ENCODE peak calls at places on chromosomes 2 and 18, in nine cellular contexts. K is stimulated activated CD8-positive, alpha-beta memory T cell treated with anti-CD3 and anti-CD28 coated beads, Interleukin-15, amount 100 ng/mL, for 1 hour; S is activated naive CD8-positive, alpha-beta T cell treated with anti-CD3 and anti-CD28 coated beads, Interleukin-2, amount 50 U/mL, for 16 hours; B is cardiac muscle cell; E is endothelial cell; M is neural progenitor cell; Z is NCI-H1048; F is M059J; D is foreskin fibroblast. J is an unnamed sample.

GRCh38 chr2:88809216-88809615 is 117.7 kb downstream of the RPIA start:
- DNase-seq in K (no peak), S (no peak), B (no peak), E (no peak), M (no peak), Z (no peak), F (no peak), D (no peak), J (no peak)

GRCh38 chr18:58755304-58756010 is 84.2 kb downstream of the MALT1 start:
- DNase-seq in K (no peak), S (no peak), B (no peak), E (no peak), M (no peak), Z (no peak), F (peak), D (peak), J (no peak)

GRCh38 chr18:2657043-2657512 is 1.6 kb downstream of the SMCHD1 start:
- DNase-seq in K (no peak), S (no peak), B (no peak), E (no peak), M (peak), Z (no peak), F (no peak), D (no peak), J (no peak)

GRCh38 chr2:241561811-241562210 is 3.3 kb downstream of the BOK start:
- DNase-seq in K (no peak), S (no peak), B (no peak), E (no peak), M (no peak), Z (no peak), F (peak), D (peak), J (peak)

GRCh38 chr2:168986544-168986943 is 44.6 kb downstream of the ABCB11 start:
- DNase-seq in K (no peak), S (no peak), B (no peak), E (no peak), M (no peak), Z (no peak), F (no peak), D (no peak), J (no peak)

GRCh38 chr2:44886409-44886808 is 55.1 kb upstream of the SIX3 start:
- DNase-seq in K (no peak), S (no peak), B (no peak), E (no peak), M (no peak), Z (no peak), F (no peak), D (peak), J (no peak)

GRCh38 chr2:157363612-157364101 is 38.0 kb upstream of the ERMN start:
- DNase-seq in K (no peak), S (no peak), B (no peak), E (no peak), M (no peak), Z (no peak), F (peak), D (no peak), J (no peak)

GRCh38 chr18:79845164-79845563 is 47.4 kb downstream of the KCNG2 start:
- DNase-seq in K (no peak), S (no peak), B (no peak), E (no peak), M (no peak), Z (no peak), F (no peak), D (no peak), J (no peak)

GRCh38 chr2:80461505-80462197 is 157.1 kb upstream of the LRRTM1 start:
- DNase-seq in K (no peak), S (no peak), B (no peak), E (no peak), M (peak), Z (no peak), F (peak), D (no peak), J (no peak)

GRCh38 chr2:1366546-1367134 is 46.6 kb upstream of the TPO start:
- DNase-seq in K (no peak), S (no peak), B (no peak), E (no peak), M (no peak), Z (peak), F (no peak), D (no peak), J (no peak)

GRCh38 chr2:54560146-54560881 is 104.2 kb downstream of the SPTBN1 start:
- DNase-seq in K (no peak), S (no peak), B (no peak), E (peak), M (peak), Z (no peak), F (no peak), D (peak), J (peak)

GRCh38 chr2:183059561-183059960 is 19.0 kb upstream of the DUSP19 start:
- DNase-seq in K (no peak), S (no peak), B (no peak), E (no peak), M (no peak), Z (no peak), F (peak), D (peak), J (peak)

GRCh38 chr2:97910403-97911209 is 85.1 kb downstream of the TMEM131 start:
- DNase-seq in K (no peak), S (no peak), B (no peak), E (no peak), M (no peak), Z (no peak), F (peak), D (no peak), J (peak)

GRCh38 chr2:16072638-16073290 is 132.4 kb downstream of the MYCN start:
- DNase-seq in K (no peak), S (no peak), B (no peak), E (no peak), M (no peak), Z (no peak), F (no peak), D (no peak), J (no peak)

GRCh38 chr2:239082425-239082824 is 234.5 kb downstream of the TWIST2 start:
- DNase-seq in K (no peak), S (no peak), B (no peak), E (no peak), M (no peak), Z (no peak), F (no peak), D (no peak), J (no peak)

GRCh38 chr2:62826141-62826540 is 120.6 kb downstream of the EHBP1 start:
- DNase-seq in K (no peak), S (no peak), B (peak), E (no peak), M (no peak), Z (no peak), F (no peak), D (peak), J (peak)

GRCh38 chr2:158935617-158936016 is 32.8 kb upstream of the TANC1 start:
- DNase-seq in K (no peak), S (no peak), B (no peak), E (no peak), M (peak), Z (no peak), F (no peak), D (peak), J (no peak)

GRCh38 chr2:80545420-80546192 is 241.1 kb upstream of the LRRTM1 start:
- DNase-seq in K (no peak), S (no peak), B (peak), E (no peak), M (no peak), Z (no peak), F (no peak), D (no peak), J (no peak)

GRCh38 chr2:225367482-225367881 is 32.0 kb upstream of the NYAP2 start:
- DNase-seq in K (no peak), S (no peak), B (no peak), E (no peak), M (no peak), Z (no peak), F (peak), D (no peak), J (no peak)

GRCh38 chr18:66560092-66560491 is 43.8 kb downstream of the CDH19 start:
- DNase-seq in K (no peak), S (no peak), B (peak), E (peak), M (peak), Z (peak), F (peak), D (peak), J (no peak)

GRCh38 chr2:237738255-237738654 is 60.3 kb upstream of the RBM44 start:
- DNase-seq in K (no peak), S (no peak), B (no peak), E (no peak), M (no peak), Z (no peak), F (no peak), D (no peak), J (no peak)

GRCh38 chr2:153818242-153818641 is 53.5 kb upstream of the GALNT13 start:
- DNase-seq in K (no peak), S (no peak), B (no peak), E (no peak), M (no peak), Z (no peak), F (no peak), D (no peak), J (no peak)

GRCh38 chr18:78788161-78788560 is 191.5 kb upstream of the SALL3 start:
- DNase-seq in K (no peak), S (no peak), B (no peak), E (no peak), M (no peak), Z (no peak), F (no peak), D (no peak), J (no peak)

GRCh38 chr2:165637396-165637795 is 156.7 kb downstream of the GALNT3 start:
- DNase-seq in K (no peak), S (no peak), B (no peak), E (no peak), M (no peak), Z (no peak), F (no peak), D (peak), J (no peak)

GRCh38 chr18:49343179-49343578 is 117.3 kb downstream of the DYM start:
- DNase-seq in K (no peak), S (no peak), B (no peak), E (no peak), M (no peak), Z (no peak), F (no peak), D (no peak), J (no peak)

GRCh38 chr2:138269726-138270125 is 231.8 kb upstream of the SPOPL start:
- DNase-seq in K (no peak), S (no peak), B (no peak), E (no peak), M (no peak), Z (no peak), F (no peak), D (peak), J (no peak)

GRCh38 chr18:51275712-51276473 is 78.4 kb upstream of the MEX3C start:
- DNase-seq in K (no peak), S (no peak), B (peak), E (no peak), M (no peak), Z (no peak), F (no peak), D (no peak), J (no peak)

GRCh38 chr2:236847538-236848263 is 238.0 kb upstream of the COPS8 start:
- DNase-seq in K (no peak), S (no peak), B (no peak), E (no peak), M (peak), Z (no peak), F (no peak), D (no peak), J (no peak)

GRCh38 chr2:106018141-106018540 is 176.0 kb downstream of the UXS1 start:
- DNase-seq in K (no peak), S (no peak), B (no peak), E (no peak), M (no peak), Z (no peak), F (no peak), D (no peak), J (no peak)

GRCh38 chr2:8491296-8492048 is 190.4 kb upstream of the ID2 start:
- DNase-seq in K (no peak), S (no peak), B (no peak), E (no peak), M (no peak), Z (no peak), F (no peak), D (no peak), J (no peak)

GRCh38 chr18:35477974-35478373 is 19.8 kb downstream of the INO80C start:
- DNase-seq in K (no peak), S (no peak), B (no peak), E (no peak), M (no peak), Z (no peak), F (no peak), D (no peak), J (no peak)

GRCh38 chr2:172788871-172789270 is 53.2 kb downstream of the RAPGEF4 start:
- DNase-seq in K (no peak), S (no peak), B (no peak), E (no peak), M (no peak), Z (no peak), F (peak), D (no peak), J (no peak)